ENCODE peak calls at places on chromosome 1, in six cellular contexts. One of them, this sample, is unnamed.

GRCh38 chr1:12141533-12141855 is 25.3 kb upstream of the TNFRSF1B start:
- DNase-seq in HFFc6: no peak
- DNase-seq in cardiac muscle cell: no peak
- DNase-seq in GM13977: no peak
- DNase-seq in left ventricle myocardium inferior: no peak
- DNase-seq in GM06990: no peak
- DNase-seq in this sample: no peak

GRCh38 chr1:8739377-8739776 is 78.1 kb downstream of the RERE start:
- DNase-seq in HFFc6: no peak
- DNase-seq in cardiac muscle cell: no peak
- DNase-seq in GM13977: no peak
- DNase-seq in left ventricle myocardium inferior: no peak
- DNase-seq in GM06990: no peak
- DNase-seq in this sample: no peak

GRCh38 chr1:83545450-83545849 is 453.5 kb downstream of the TTLL7 start:
- DNase-seq in HFFc6: no peak
- DNase-seq in cardiac muscle cell: no peak
- DNase-seq in GM13977: no peak
- DNase-seq in left ventricle myocardium inferior: no peak
- DNase-seq in GM06990: no peak
- DNase-seq in this sample: no peak

GRCh38 chr1:24694380-24694843 is 50.8 kb upstream of the CLIC4 start:
- DNase-seq in HFFc6: peak; percentile 24
- DNase-seq in cardiac muscle cell: peak; percentile 88
- DNase-seq in GM13977: peak; percentile 64
- DNase-seq in left ventricle myocardium inferior: peak; percentile 71
- DNase-seq in GM06990: peak; percentile 69
- DNase-seq in this sample: no peak

GRCh38 chr1:162663589-162664030 is 31.3 kb downstream of the DDR2 start:
- DNase-seq in HFFc6: peak; percentile 72
- DNase-seq in cardiac muscle cell: peak; percentile 88
- DNase-seq in GM13977: peak; percentile 6
- DNase-seq in left ventricle myocardium inferior: no peak
- DNase-seq in GM06990: peak; percentile 29
- DNase-seq in this sample: no peak

GRCh38 chr1:56508523-56508983 is 70.8 kb downstream of the PLPP3 start:
- DNase-seq in HFFc6: no peak
- DNase-seq in cardiac muscle cell: peak; percentile 62
- DNase-seq in GM13977: no peak
- DNase-seq in left ventricle myocardium inferior: peak; percentile 72
- DNase-seq in GM06990: no peak
- DNase-seq in this sample: peak; percentile 92

GRCh38 chr1:199970125-199970524 is 57.4 kb upstream of the NR5A2 start:
- DNase-seq in HFFc6: no peak
- DNase-seq in cardiac muscle cell: no peak
- DNase-seq in GM13977: no peak
- DNase-seq in left ventricle myocardium inferior: no peak
- DNase-seq in GM06990: no peak
- DNase-seq in this sample: no peak

GRCh38 chr1:169295425-169295824 is 72.2 kb downstream of the NME7 start:
- DNase-seq in HFFc6: no peak
- DNase-seq in cardiac muscle cell: no peak
- DNase-seq in GM13977: no peak
- DNase-seq in left ventricle myocardium inferior: no peak
- DNase-seq in GM06990: no peak
- DNase-seq in this sample: no peak

GRCh38 chr1:81824759-81825158 is 24.0 kb downstream of the ADGRL2 start:
- DNase-seq in HFFc6: no peak
- DNase-seq in cardiac muscle cell: no peak
- DNase-seq in GM13977: no peak
- DNase-seq in left ventricle myocardium inferior: no peak
- DNase-seq in GM06990: no peak
- DNase-seq in this sample: no peak

GRCh38 chr1:62271137-62271536 is 48.1 kb downstream of the KANK4 start:
- DNase-seq in HFFc6: no peak
- DNase-seq in cardiac muscle cell: no peak
- DNase-seq in GM13977: no peak
- DNase-seq in left ventricle myocardium inferior: no peak
- DNase-seq in GM06990: no peak
- DNase-seq in this sample: no peak

GRCh38 chr1:157968503-157968902 is 24.9 kb upstream of the KIRREL1 start:
- DNase-seq in HFFc6: peak; percentile 73
- DNase-seq in cardiac muscle cell: peak; percentile 65
- DNase-seq in GM13977: no peak
- DNase-seq in left ventricle myocardium inferior: no peak
- DNase-seq in GM06990: no peak
- DNase-seq in this sample: peak; percentile 77

GRCh38 chr1:54310439-54311328 is 95.5 kb downstream of the SSBP3 start:
- DNase-seq in HFFc6: no peak
- DNase-seq in cardiac muscle cell: peak; percentile 66
- DNase-seq in GM13977: peak; percentile 55
- DNase-seq in left ventricle myocardium inferior: peak; percentile 49
- DNase-seq in GM06990: no peak
- DNase-seq in this sample: no peak

GRCh38 chr1:10046356-10047085 is 13.8 kb downstream of the UBE4B start:
- DNase-seq in HFFc6: no peak
- DNase-seq in cardiac muscle cell: peak; percentile 32
- DNase-seq in GM13977: no peak
- DNase-seq in left ventricle myocardium inferior: peak; percentile 33
- DNase-seq in GM06990: no peak
- DNase-seq in this sample: no peak

GRCh38 chr1:41547781-41548560 is 63.5 kb upstream of the EDN2 start:
- DNase-seq in HFFc6: no peak
- DNase-seq in cardiac muscle cell: no peak
- DNase-seq in GM13977: no peak
- DNase-seq in left ventricle myocardium inferior: no peak
- DNase-seq in GM06990: no peak
- DNase-seq in this sample: no peak

GRCh38 chr1:26278303-26278702 is 1.6 kb upstream of the SH3BGRL3 start:
- DNase-seq in HFFc6: peak; percentile 62
- DNase-seq in cardiac muscle cell: peak; percentile 52
- DNase-seq in GM13977: no peak
- DNase-seq in left ventricle myocardium inferior: peak; percentile 51
- DNase-seq in GM06990: no peak
- DNase-seq in this sample: no peak

GRCh38 chr1:208242186-208242585 is 2.0 kb downstream of the PLXNA2 start:
- DNase-seq in HFFc6: no peak
- DNase-seq in cardiac muscle cell: no peak
- DNase-seq in GM13977: no peak
- DNase-seq in left ventricle myocardium inferior: no peak
- DNase-seq in GM06990: no peak
- DNase-seq in this sample: no peak

GRCh38 chr1:165887877-165888551 is 60.6 kb downstream of the UCK2 start:
- DNase-seq in HFFc6: no peak
- DNase-seq in cardiac muscle cell: no peak
- DNase-seq in GM13977: no peak
- DNase-seq in left ventricle myocardium inferior: no peak
- DNase-seq in GM06990: no peak
- DNase-seq in this sample: no peak

GRCh38 chr1:31695327-31695726 is 8.5 kb downstream of the COL16A1 start:
- DNase-seq in HFFc6: no peak
- DNase-seq in cardiac muscle cell: no peak
- DNase-seq in GM13977: no peak
- DNase-seq in left ventricle myocardium inferior: no peak
- DNase-seq in GM06990: no peak
- DNase-seq in this sample: no peak

GRCh38 chr1:163063131-163064059 is 5.8 kb upstream of the RGS4 start:
- DNase-seq in HFFc6: no peak
- DNase-seq in cardiac muscle cell: no peak
- DNase-seq in GM13977: no peak
- DNase-seq in left ventricle myocardium inferior: no peak
- DNase-seq in GM06990: no peak
- DNase-seq in this sample: no peak

GRCh38 chr1:226738995-226739695 is at the start of gene ITPKB:
- DNase-seq in HFFc6: no peak
- DNase-seq in cardiac muscle cell: peak; percentile 91
- DNase-seq in GM13977: peak; percentile 71
- DNase-seq in left ventricle myocardium inferior: peak; percentile 42
- DNase-seq in GM06990: peak; percentile 68
- DNase-seq in this sample: no peak

GRCh38 chr1:226737819-226738420 is 1.2 kb downstream of the ITPKB start:
- DNase-seq in HFFc6: peak; percentile 6
- DNase-seq in cardiac muscle cell: peak; percentile 48
- DNase-seq in GM13977: no peak
- DNase-seq in left ventricle myocardium inferior: peak; percentile 47
- DNase-seq in GM06990: peak; percentile 67
- DNase-seq in this sample: no peak

GRCh38 chr1:226739696-226740065 is 599 bp upstream of the ITPKB start:
- DNase-seq in HFFc6: no peak
- DNase-seq in cardiac muscle cell: no peak
- DNase-seq in GM13977: no peak
- DNase-seq in left ventricle myocardium inferior: no peak
- DNase-seq in GM06990: no peak
- DNase-seq in this sample: no peak

GRCh38 chr1:226736908-226737818 is 1.9 kb downstream of the ITPKB start:
- DNase-seq in HFFc6: no peak
- DNase-seq in cardiac muscle cell: peak; percentile 47
- DNase-seq in GM13977: peak; percentile 54
- DNase-seq in left ventricle myocardium inferior: peak; percentile 39
- DNase-seq in GM06990: peak; percentile 70
- DNase-seq in this sample: no peak

DNA sequence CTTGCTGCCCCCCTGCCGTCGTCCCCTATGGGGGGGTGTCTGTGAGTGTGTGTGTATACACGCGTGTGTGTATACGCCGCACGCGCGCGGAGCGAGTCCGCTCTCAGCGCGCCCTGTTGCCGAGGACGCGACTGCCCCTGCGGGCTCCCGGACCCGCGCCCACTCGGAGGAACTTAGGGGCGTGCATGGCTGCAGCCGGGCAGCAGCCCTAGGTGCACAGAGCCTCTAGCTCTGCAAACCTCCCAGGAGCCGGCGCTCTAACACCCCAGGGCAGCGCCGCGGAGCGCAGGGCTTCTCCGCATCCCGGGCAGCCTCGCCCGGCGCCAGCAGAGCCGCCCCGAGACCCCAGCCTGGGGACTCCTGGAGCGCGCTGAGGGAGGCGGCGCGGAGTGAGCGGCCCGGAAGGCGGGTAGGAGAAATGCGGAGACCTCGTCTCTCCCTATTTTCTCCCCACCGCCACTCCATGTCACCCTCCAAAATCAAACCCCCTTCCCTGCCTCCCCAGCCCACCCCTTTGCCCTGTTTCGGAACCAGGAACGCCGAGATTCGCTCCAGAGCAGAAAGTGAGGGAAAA is 574 bp downstream of the ITPKB start:
- DNase-seq in HFFc6: no peak
- DNase-seq in cardiac muscle cell: peak; percentile 48
- DNase-seq in GM13977: peak; percentile 43
- DNase-seq in left ventricle myocardium inferior: peak; percentile 38
- DNase-seq in GM06990: peak; percentile 68
- DNase-seq in this sample: no peak
- TF ChIP-seq CTCF in HFFc6: no peak
- TF ChIP-seq CTCF in cardiac muscle cell: no peak
- TF ChIP-seq CTCF in GM13977: peak; percentile 38
- TF ChIP-seq CTCF in left ventricle myocardium inferior: no peak
- TF ChIP-seq CTCF in GM06990: peak; percentile 26
- TF ChIP-seq CTCF in this sample: no peak

DNA sequence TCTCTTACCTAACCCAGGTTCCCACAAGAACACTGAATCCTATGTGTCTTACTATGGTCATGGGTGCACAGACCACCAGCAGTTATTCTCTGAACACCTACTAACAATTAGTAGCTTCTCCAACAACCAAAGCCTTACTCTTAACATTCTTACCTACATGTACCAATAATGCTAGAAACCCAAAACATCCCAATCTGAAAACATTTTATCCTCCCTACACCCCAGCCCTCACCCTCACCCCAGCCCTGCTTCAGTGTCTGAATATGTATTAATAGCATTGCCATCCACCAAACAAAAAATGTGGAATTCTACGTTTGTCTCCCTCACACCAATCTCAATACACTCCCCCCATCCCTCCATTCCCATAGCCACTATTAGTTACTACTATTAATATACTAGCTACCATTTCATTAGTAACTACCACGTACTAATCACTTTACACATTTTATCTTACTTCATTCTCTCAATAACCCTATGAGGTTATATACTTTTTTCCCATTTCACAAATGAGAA is 2.6 kb downstream of the TRIM33 start:
- DNase-seq in HFFc6: no peak
- DNase-seq in cardiac muscle cell: no peak
- DNase-seq in GM13977: no peak
- DNase-seq in left ventricle myocardium inferior: no peak
- DNase-seq in GM06990: no peak
- DNase-seq in this sample: no peak
- TF ChIP-seq CTCF in HFFc6: no peak
- TF ChIP-seq CTCF in cardiac muscle cell: no peak
- TF ChIP-seq CTCF in GM13977: no peak
- TF ChIP-seq CTCF in left ventricle myocardium inferior: no peak
- TF ChIP-seq CTCF in GM06990: no peak
- TF ChIP-seq CTCF in this sample: no peak

GRCh38 chr1:210328746-210329488 is at the start of gene HHAT:
- DNase-seq in HFFc6: peak; percentile 66
- DNase-seq in cardiac muscle cell: peak; percentile 86
- DNase-seq in GM13977: peak; percentile 85
- DNase-seq in left ventricle myocardium inferior: peak; percentile 90
- DNase-seq in GM06990: peak; percentile 86
- DNase-seq in this sample: no peak
- TF ChIP-seq CTCF in HFFc6: peak; percentile 55
- TF ChIP-seq CTCF in cardiac muscle cell: no peak
- TF ChIP-seq CTCF in GM13977: no peak
- TF ChIP-seq CTCF in left ventricle myocardium inferior: peak; percentile 48
- TF ChIP-seq CTCF in GM06990: no peak
- TF ChIP-seq CTCF in this sample: peak; percentile 12

GRCh38 chr1:219927956-219928790 is at the start of gene SLC30A10:
- DNase-seq in HFFc6: no peak
- DNase-seq in cardiac muscle cell: peak; percentile 10
- DNase-seq in GM13977: peak; percentile 62
- DNase-seq in left ventricle myocardium inferior: no peak
- DNase-seq in GM06990: peak; percentile 34
- DNase-seq in this sample: no peak
- TF ChIP-seq CTCF in HFFc6: no peak
- TF ChIP-seq CTCF in cardiac muscle cell: peak; percentile 11
- TF ChIP-seq CTCF in GM13977: no peak
- TF ChIP-seq CTCF in left ventricle myocardium inferior: no peak
- TF ChIP-seq CTCF in GM06990: peak; percentile 28
- TF ChIP-seq CTCF in this sample: no peak